ENCODE peak calls at places on chromosome 3, in four cellular contexts. F, B, O and M are unnamed samples.

GRCh38 chr3:190205739-190206138 is 85.0 kb upstream of the P3H2 start:
- DNase-seq in F (peak; percentile 27), B (no peak), O (no peak), M (no peak)

GRCh38 chr3:136332302-136332701 is 82.2 kb downstream of the PCCB start:
- DNase-seq in F (no peak), B (no peak), O (no peak), M (no peak)

GRCh38 chr3:21486381-21486935 is 264.6 kb downstream of the ZNF385D start:
- DNase-seq in F (no peak), B (no peak), O (no peak), M (no peak)

GRCh38 chr3:117666316-117666715 is 956.7 kb downstream of the TUSC7 start:
- DNase-seq in F (no peak), B (no peak), O (no peak), M (no peak)

GRCh38 chr3:136366289-136366688 is 116.1 kb downstream of the PCCB start:
- DNase-seq in F (peak; percentile 10), B (no peak), O (no peak), M (no peak)

GRCh38 chr3:56210201-56210774 is 258.0 kb downstream of the ERC2 start:
- DNase-seq in F (no peak), B (no peak), O (no peak), M (no peak)

GRCh38 chr3:107666853-107667252 is 144.1 kb downstream of the BBX start:
- DNase-seq in F (no peak), B (no peak), O (no peak), M (no peak)

GRCh38 chr3:170753421-170754344 is 116.3 kb downstream of the RPL22L1 start:
- DNase-seq in F (no peak), B (no peak), O (no peak), M (no peak)

GRCh38 chr3:46857485-46858341 is 5.5 kb downstream of the MYL3 start:
- DNase-seq in F (no peak), B (peak; percentile 44), O (peak; percentile 25), M (no peak)

GRCh38 chr3:152581941-152582340 is 253.0 kb upstream of the P2RY1 start:
- DNase-seq in F (no peak), B (no peak), O (no peak), M (no peak)

GRCh38 chr3:155382396-155383042 is 89.0 kb upstream of the STRIT1 start:
- DNase-seq in F (no peak), B (peak; percentile 85), O (peak; percentile 74), M (peak; percentile 16)

GRCh38 chr3:170499562-170500156 is 81.0 kb downstream of the CLDN11 start:
- DNase-seq in F (peak; percentile 15), B (no peak), O (peak; percentile 55), M (no peak)

GRCh38 chr3:54599741-54600140 is 328.1 kb downstream of the LRTM1 start:
- DNase-seq in F (no peak), B (peak; percentile 77), O (peak; percentile 67), M (no peak)

GRCh38 chr3:17501745-17502144 is 240.7 kb downstream of the TBC1D5 start:
- DNase-seq in F (no peak), B (no peak), O (no peak), M (no peak)

GRCh38 chr3:189803254-189803653 is 172.1 kb downstream of the TP63 start:
- DNase-seq in F (no peak), B (no peak), O (no peak), M (no peak)

GRCh38 chr3:184334470-184335158 is 2.8 kb upstream of the FAM131A start:
- DNase-seq in F (no peak), B (no peak), O (peak; percentile 74), M (no peak)

GRCh38 chr3:124131158-124132115 is 139.5 kb upstream of the ROPN1 start:
- DNase-seq in F (no peak), B (no peak), O (peak; percentile 52), M (no peak)

GRCh38 chr3:197854596-197855343 is 63.7 kb downstream of the LRCH3 start:
- DNase-seq in F (peak; percentile 94), B (no peak), O (no peak), M (peak; percentile 13)

GRCh38 chr3:159458010-159458409 is 530.6 kb upstream of the IL12A start:
- DNase-seq in F (peak; percentile 69), B (no peak), O (no peak), M (peak; percentile 87)

GRCh38 chr3:39665441-39665840 is 144.0 kb upstream of the MYRIP start:
- DNase-seq in F (no peak), B (no peak), O (no peak), M (no peak)

GRCh38 chr3:981156-981555 is 111.7 kb upstream of the CNTN6 start:
- DNase-seq in F (no peak), B (no peak), O (no peak), M (no peak)

GRCh38 chr3:147730311-147730710 is 321.1 kb downstream of the ZIC1 start:
- DNase-seq in F (no peak), B (no peak), O (no peak), M (no peak)

GRCh38 chr3:31305324-31305723 is 227.4 kb upstream of the STT3B start:
- DNase-seq in F (no peak), B (no peak), O (no peak), M (no peak)

GRCh38 chr3:48042071-48042760 is 26.0 kb upstream of the MAP4 start:
- DNase-seq in F (no peak), B (no peak), O (no peak), M (no peak)

GRCh38 chr3:117322866-117323265 is 613.3 kb downstream of the TUSC7 start:
- DNase-seq in F (no peak), B (no peak), O (no peak), M (peak; percentile 3)

GRCh38 chr3:123281406-123281805 is 79.7 kb downstream of the SEC22A start:
- DNase-seq in F (no peak), B (no peak), O (no peak), M (no peak)

GRCh38 chr3:110332591-110332990 is 739.0 kb upstream of the NECTIN3 start:
- DNase-seq in F (no peak), B (peak; percentile 51), O (no peak), M (no peak)

GRCh38 chr3:181568248-181568647 is 143.5 kb upstream of the SOX2 start:
- DNase-seq in F (no peak), B (no peak), O (no peak), M (peak; percentile 2)

GRCh38 chr3:37417297-37418082 is 243.1 kb upstream of the LRRFIP2 start:
- DNase-seq in F (no peak), B (no peak), O (no peak), M (no peak)

GRCh38 chr3:129233538-129233937 is 15.9 kb upstream of the COPG1 start:
- DNase-seq in F (no peak), B (no peak), O (no peak), M (no peak)

GRCh38 chr3:32399030-32399620 is 7.5 kb downstream of the CMTM7 start:
- DNase-seq in F (no peak), B (no peak), O (no peak), M (no peak)
- H3K4me3 ChIP-seq in F (no peak overlapping the region), B (no peak overlapping the region), O (no peak overlapping the region), M (no peak overlapping the region)

DNA sequence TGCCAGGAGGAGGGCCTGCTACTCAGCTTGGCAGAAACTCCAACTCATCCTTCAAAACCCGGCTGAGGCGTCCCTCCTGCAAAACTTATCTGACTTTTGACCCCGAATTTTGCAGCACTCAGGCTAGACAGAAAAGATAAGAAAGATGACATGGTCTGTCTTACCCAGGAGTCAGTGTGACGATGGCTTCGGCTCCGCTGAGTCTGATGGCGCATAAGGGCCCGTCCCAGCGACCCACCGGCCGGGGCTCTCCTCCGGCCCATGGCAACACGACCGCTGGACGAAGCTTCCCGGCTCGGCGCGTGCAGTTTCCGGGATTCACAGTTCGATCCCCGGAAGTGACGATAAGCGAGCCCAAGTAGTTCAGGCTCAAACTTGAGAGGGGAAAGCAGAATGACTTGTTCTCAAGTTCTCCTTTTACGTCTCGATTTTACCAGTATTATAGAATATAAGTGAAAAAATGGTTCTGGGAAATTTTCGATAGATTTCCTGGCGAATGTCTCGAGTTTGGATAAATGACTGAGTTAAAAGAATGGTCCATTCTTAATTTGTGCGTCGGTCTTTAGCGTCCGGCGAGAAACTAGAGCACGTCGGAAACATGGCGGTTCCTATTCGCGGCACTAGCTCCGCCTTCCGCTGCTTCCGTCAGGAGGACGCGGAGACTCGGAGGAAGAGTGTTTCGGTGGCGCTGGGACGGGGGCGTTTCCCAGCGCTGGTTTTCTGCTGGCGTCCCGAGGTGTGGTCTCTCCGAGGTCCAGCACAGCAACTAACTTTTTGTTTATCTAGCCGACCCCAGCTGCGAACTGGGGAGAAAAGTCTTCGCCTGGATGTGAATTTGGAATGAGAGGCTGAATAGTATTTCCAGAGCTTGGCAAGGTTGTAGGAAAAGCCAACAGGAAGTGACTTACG is at the start of gene LSG1:
- DNase-seq in F (peak; percentile 87), B (peak; percentile 94), O (peak; percentile 96), M (peak; percentile 83)
- TF ChIP-seq CTCF in F (no peak), B (no peak), O (no peak), M (no peak)

DNA sequence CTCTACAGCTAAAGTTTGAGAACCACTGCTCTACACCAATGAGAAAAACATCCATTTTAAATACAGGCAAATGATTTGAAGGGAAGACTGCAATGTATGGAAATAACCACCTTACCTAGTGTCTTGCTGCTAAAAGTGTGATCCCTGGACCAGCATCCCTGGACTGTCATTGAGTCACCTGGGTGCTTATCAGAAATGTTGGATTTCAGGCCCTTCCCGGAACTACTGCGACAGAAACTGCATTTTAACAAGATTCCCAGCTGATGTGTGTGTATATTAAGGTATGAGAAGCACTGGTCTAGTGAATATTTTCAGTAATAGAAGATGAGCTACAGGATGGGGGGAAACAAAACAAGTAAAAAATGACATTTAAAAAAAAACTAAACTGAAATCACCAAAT is 324.1 kb downstream of the MECOM start:
- DNase-seq in F (no peak), B (no peak), O (no peak), M (no peak)
- H3K4me3 ChIP-seq in F (no peak overlapping the region), B (no peak overlapping the region), O (no peak overlapping the region), M (no peak overlapping the region)

DNA sequence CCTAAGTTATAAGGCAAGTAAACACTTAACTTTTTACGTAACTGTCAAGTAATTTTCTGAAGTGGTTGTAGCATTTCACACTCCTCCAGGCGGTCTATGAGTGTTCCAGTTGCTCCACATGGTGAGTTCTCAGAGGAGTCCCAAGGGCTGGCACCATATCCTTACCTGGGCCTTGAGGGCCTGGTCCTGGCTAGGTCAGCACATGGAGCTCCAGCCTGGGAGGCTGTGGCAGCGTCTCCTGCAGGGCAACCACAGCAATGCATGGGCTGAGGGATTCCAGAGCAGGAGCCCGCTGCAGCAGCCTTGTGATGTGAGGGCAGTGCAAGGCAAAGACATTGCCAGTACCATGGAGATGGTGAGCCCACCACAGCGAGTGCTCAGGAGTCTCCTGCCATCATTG is 32.2 kb upstream of the LYZL4 start:
- DNase-seq in F (no peak), B (no peak), O (no peak), M (no peak)
- TF ChIP-seq CTCF in F (peak; percentile 8), B (no peak), O (no peak), M (peak; percentile 26)

GRCh38 chr3:71127052-71127451 is 456.5 kb downstream of the FOXP1 start:
- DNase-seq in F (no peak), B (no peak), O (no peak), M (no peak)
- H3K4me3 ChIP-seq in F (no peak overlapping the region), B (no peak overlapping the region), O (peak overlapping the region; percentile 19), M (no peak overlapping the region)